ENCODE peak calls at places on chromosomes 1 and 21, in nine cellular contexts. L is NCI-H2029 treated with DMSO at 0.1 percent for 48 hours; S is pulmonary artery endothelial cell; K is AG09309; M is mucosa of descending colon; G is T-cell; I is EL; V is GF-D8; N is effector memory CD8-positive, alpha-beta T cell. J is an unnamed sample.

GRCh38 chr1:154998818-154999650 is 3.6 kb upstream of the ZBTB7B start:
- DNase-seq in K (no peak), S (no peak), I (peak; percentile 79), G (no peak), M (peak; percentile 82), N (peak; percentile 55), V (peak; percentile 81), L (peak; percentile 41), J (peak; percentile 82)

GRCh38 chr1:31159323-31159722 is 80.4 kb downstream of the NKAIN1 start:
- DNase-seq in V (no peak), N (no peak), I (no peak), G (no peak), K (no peak), S (no peak), M (no peak), L (no peak), J (no peak)

GRCh38 chr21:42156690-42157605 is 62.0 kb upstream of the ABCG1 start:
- DNase-seq in K (no peak), M (peak; percentile 39), S (no peak), I (no peak), G (no peak), V (no peak), N (no peak), L (peak; percentile 35), J (no peak)

GRCh38 chr1:231194476-231194842 is 32.6 kb downstream of the TRIM67 start:
- DNase-seq in K (no peak), G (no peak), L (no peak), I (no peak), S (no peak), N (no peak), M (no peak), V (no peak), J (no peak)

GRCh38 chr1:193211539-193211938 is 25.1 kb upstream of the B3GALT2 start:
- DNase-seq in I (peak; percentile 84), S (no peak), N (no peak), G (no peak), L (no peak), K (peak; percentile 28), M (no peak), V (no peak), J (no peak)

GRCh38 chr1:159009704-159010361 is at the start of gene IFI16:
- DNase-seq in M (no peak), G (peak; percentile 37), N (peak; percentile 50), L (peak; percentile 48), K (peak; percentile 91), I (peak; percentile 95), V (peak; percentile 82), S (peak; percentile 83), J (peak; percentile 43)

GRCh38 chr21:36446296-36446695 is 33.6 kb downstream of the CLDN14 start:
- DNase-seq in K (no peak), G (no peak), N (no peak), V (no peak), I (no peak), M (no peak), L (no peak), S (no peak), J (no peak)

GRCh38 chr1:59502009-59502691 is 205.3 kb downstream of the FGGY start:
- DNase-seq in K (no peak), L (no peak), V (no peak), I (peak; percentile 31), G (no peak), N (no peak), M (no peak), S (no peak), J (no peak)

GRCh38 chr1:113123737-113124136 is 50.7 kb downstream of the LRIG2 start:
- DNase-seq in N (no peak), M (no peak), K (no peak), I (no peak), L (no peak), S (no peak), V (no peak), G (no peak), J (no peak)

GRCh38 chr1:171796592-171796991 is 15.1 kb downstream of the METTL13 start:
- DNase-seq in I (no peak), L (no peak), M (no peak), S (no peak), N (no peak), G (no peak), K (no peak), V (no peak), J (no peak)

GRCh38 chr1:30273456-30273855 is 449.9 kb downstream of the MATN1 start:
- DNase-seq in M (no peak), S (no peak), V (no peak), G (no peak), L (no peak), I (no peak), N (no peak), K (no peak), J (no peak)

GRCh38 chr1:7584643-7585042 is 186.5 kb upstream of the VAMP3 start:
- DNase-seq in G (no peak), V (no peak), M (no peak), N (no peak), I (no peak), K (no peak), L (no peak), S (no peak), J (no peak)

GRCh38 chr1:33875857-33876256 is 12.0 kb downstream of the HMGB4 start:
- DNase-seq in G (no peak), K (no peak), M (no peak), I (no peak), N (no peak), L (no peak), S (no peak), V (no peak), J (no peak)

GRCh38 chr1:218350022-218350525 is 4.9 kb downstream of the TGFB2 start:
- DNase-seq in K (no peak), L (no peak), N (no peak), S (no peak), G (no peak), I (no peak), V (no peak), M (no peak), J (no peak)

GRCh38 chr1:166902279-166902678 is 26.2 kb upstream of the TADA1 start:
- DNase-seq in K (peak; percentile 2), N (no peak), G (no peak), S (no peak), L (no peak), I (peak; percentile 35), M (no peak), V (peak; percentile 3), J (no peak)

GRCh38 chr1:226609836-226610455 is 61.4 kb downstream of the STUM start:
- DNase-seq in M (no peak), I (no peak), N (no peak), V (no peak), K (no peak), L (no peak), S (no peak), G (no peak), J (no peak)

GRCh38 chr1:244836135-244836521 is 670 bp downstream of the COX20 start:
- DNase-seq in I (peak; percentile 54), N (no peak), L (peak; percentile 16), S (no peak), K (peak; percentile 2), M (no peak), V (no peak), G (no peak), J (peak; percentile 60)

GRCh38 chr1:16053781-16054502 is 10.4 kb downstream of the CLCNKB start:
- DNase-seq in V (peak; percentile 22), K (no peak), G (no peak), L (no peak), S (no peak), N (no peak), M (no peak), I (no peak), J (peak; percentile 65)